ENCODE peak calls at places on chromosome 2, in eight cellular contexts. V is CD8-positive, alpha-beta T cell; W is 8988T; M is Ammon's horn; H is endothelial cell; Z is activated effector memory CD4-positive, alpha-beta T cell treated with Interleukin-2 at 50 U/mL for 16 hours; X is RWPE1; E is HFFc6. T is an unnamed sample.

GRCh38 chr2:46872876-46873631 is 42.6 kb downstream of the MCFD2 start:
- DNase-seq in M (no peak), H (no peak), X (no peak), E (peak), Z (no peak), V (no peak), W (no peak), T (no peak)

GRCh38 chr2:39737661-39738060 is 41.4 kb downstream of the THUMPD2 start:
- DNase-seq in Z (no peak), M (peak), X (no peak), E (peak), W (no peak), V (no peak), H (no peak), T (no peak)

GRCh38 chr2:172427990-172428840 is 829 bp downstream of the ITGA6 start:
- DNase-seq in H (peak), Z (peak), V (peak), X (peak), E (no peak), M (no peak), W (no peak), T (peak)

GRCh38 chr2:201255468-201255867 is 4.9 kb upstream of the CASP8 start:
- DNase-seq in E (no peak), W (no peak), V (peak), H (no peak), X (no peak), M (no peak), Z (no peak), T (no peak)

GRCh38 chr2:172223601-172224054 is 120.9 kb upstream of the DLX2 start:
- DNase-seq in M (no peak), H (no peak), V (no peak), E (no peak), Z (no peak), X (no peak), W (no peak), T (peak)

GRCh38 chr2:230459213-230459612 is 43.2 kb downstream of the SP100 start:
- DNase-seq in E (no peak), V (no peak), X (no peak), W (no peak), H (no peak), Z (no peak), M (no peak), T (no peak)

GRCh38 chr2:219000569-219000960 is 7.3 kb upstream of the CRYBA2 start:
- DNase-seq in V (no peak), M (no peak), Z (no peak), X (no peak), E (no peak), W (peak), H (no peak), T (no peak)

GRCh38 chr2:96685285-96685591 is 42.7 kb downstream of the FER1L5 start:
- DNase-seq in X (no peak), E (no peak), H (no peak), Z (no peak), W (no peak), V (no peak), M (no peak), T (no peak)

GRCh38 chr2:71064110-71064611 is 4.3 kb upstream of the NAGK start:
- DNase-seq in E (no peak), W (no peak), M (no peak), X (peak), Z (no peak), V (no peak), H (no peak), T (peak)

GRCh38 chr2:9554841-9555337 is 741 bp downstream of the ADAM17 start:
- DNase-seq in W (no peak), H (peak), Z (peak), X (no peak), E (peak), M (peak), V (peak), T (peak)

GRCh38 chr2:73268831-73269685 is 15.2 kb downstream of the FBXO41 start:
- DNase-seq in W (no peak), V (peak), E (no peak), X (peak), Z (peak), M (no peak), H (peak), T (peak)

GRCh38 chr2:69306897-69307695 is 79.9 kb downstream of the GFPT1 start:
- DNase-seq in H (peak), V (peak), M (peak), W (peak), Z (peak), X (peak), E (peak), T (peak)

GRCh38 chr2:236862961-236863728 is 222.5 kb upstream of the COPS8 start:
- DNase-seq in V (no peak), E (peak), H (no peak), Z (no peak), W (no peak), M (peak), X (peak), T (peak)

GRCh38 chr2:39411186-39411944 is 25.7 kb downstream of the MAP4K3 start:
- DNase-seq in Z (no peak), X (peak), E (peak), W (no peak), V (no peak), H (no peak), M (no peak), T (peak)

GRCh38 chr2:178804791-178805190 is 2.4 kb downstream of the TTN start:
- DNase-seq in H (no peak), X (peak), E (peak), Z (no peak), W (no peak), M (no peak), V (no peak), T (no peak)

GRCh38 chr2:190649798-190650390 is 1.0 kb downstream of the NAB1 start:
- DNase-seq in X (no peak), E (peak), Z (no peak), V (no peak), M (no peak), H (no peak), W (no peak), T (no peak)

GRCh38 chr2:56811401-56811800 is 627.6 kb downstream of the CCDC85A start:
- DNase-seq in E (no peak), H (no peak), X (no peak), V (no peak), Z (no peak), W (no peak), M (no peak), T (no peak)

GRCh38 chr2:104846182-104846954 is 7.5 kb upstream of the POU3F3 start:
- DNase-seq in E (no peak), M (peak), V (no peak), H (no peak), Z (no peak), W (no peak), X (no peak), T (no peak)

GRCh38 chr2:9837451-9837850 is 5.8 kb upstream of the TAF1B start:
- DNase-seq in V (no peak), Z (no peak), H (no peak), E (no peak), X (no peak), M (no peak), W (no peak), T (peak)

GRCh38 chr2:168343586-168343985 is 96.2 kb upstream of the STK39 start:
- DNase-seq in W (no peak), Z (no peak), H (no peak), E (peak), M (no peak), X (peak), V (no peak), T (no peak)

GRCh38 chr2:18473241-18473841 is 87.1 kb downstream of the RDH14 start:
- DNase-seq in X (peak), E (peak), H (no peak), V (no peak), W (no peak), M (peak), Z (no peak), T (no peak)

GRCh38 chr2:37555457-37555856 is 116.0 kb downstream of the CDC42EP3 start:
- DNase-seq in V (peak), E (no peak), W (no peak), H (no peak), Z (no peak), M (peak), X (no peak), T (no peak)

GRCh38 chr2:71923887-71924533 is 223.7 kb downstream of the CYP26B1 start:
- DNase-seq in W (peak), Z (peak), V (peak), H (peak), M (peak), E (no peak), X (peak), T (peak)

GRCh38 chr2:238970553-238971081 is 122.7 kb downstream of the TWIST2 start:
- DNase-seq in Z (peak), X (peak), H (peak), E (peak), W (peak), V (peak), M (peak), T (peak)

GRCh38 chr2:148023861-148024260 is 3.0 kb downstream of the MBD5 start:
- DNase-seq in W (no peak), V (no peak), E (no peak), Z (no peak), M (no peak), H (no peak), X (no peak), T (no peak)

GRCh38 chr2:149224458-149224857 is 105.9 kb upstream of the LYPD6 start:
- DNase-seq in W (no peak), X (no peak), V (no peak), M (no peak), E (no peak), Z (no peak), H (no peak), T (no peak)

GRCh38 chr2:62660582-62661262 is 44.8 kb upstream of the EHBP1 start:
- DNase-seq in E (peak), V (no peak), W (no peak), Z (no peak), X (peak), M (no peak), H (no peak), T (peak)

GRCh38 chr2:64762301-64762997 is 108.7 kb upstream of the SERTAD2 start:
- DNase-seq in E (no peak), M (no peak), Z (no peak), X (no peak), V (no peak), H (no peak), W (no peak), T (no peak)

GRCh38 chr2:60446413-60447358 is 106.8 kb downstream of the BCL11A start:
- DNase-seq in H (no peak), Z (no peak), M (no peak), V (no peak), X (no peak), E (no peak), W (no peak), T (no peak)

GRCh38 chr2:50645346-50645745 is 386.6 kb downstream of the NRXN1 start:
- DNase-seq in M (no peak), H (no peak), X (no peak), E (no peak), Z (no peak), V (no peak), W (no peak), T (no peak)

GRCh38 chr2:217289909-217290283 is 430.0 kb upstream of the TNP1 start:
- DNase-seq in H (no peak), W (no peak), Z (no peak), M (no peak), E (peak), X (peak), V (no peak), T (no peak)

GRCh38 chr2:12169721-12170120 is 423.3 kb downstream of the LPIN1 start:
- DNase-seq in Z (no peak), X (no peak), M (peak), W (no peak), V (no peak), E (peak), H (peak), T (peak)

GRCh38 chr2:31060397-31060796 is 77.8 kb downstream of the GALNT14 start:
- DNase-seq in E (no peak), H (no peak), Z (no peak), V (no peak), X (no peak), W (no peak), M (no peak), T (no peak)

GRCh38 chr2:156396126-156396525 is 40.1 kb upstream of the GPD2 start:
- DNase-seq in Z (no peak), W (no peak), V (no peak), X (no peak), H (no peak), E (no peak), M (no peak), T (no peak)

GRCh38 chr2:129764376-129765325 is 214.8 kb upstream of the RAB6C start:
- DNase-seq in V (no peak), Z (no peak), M (no peak), E (no peak), X (no peak), W (no peak), H (no peak), T (no peak)

GRCh38 chr2:21317131-21317530 is 193.4 kb downstream of the TDRD15 start:
- DNase-seq in E (no peak), M (peak), H (peak), W (peak), Z (no peak), V (no peak), X (peak), T (peak)

GRCh38 chr2:101111917-101112771 is 39.0 kb downstream of the TBC1D8 start:
- DNase-seq in V (no peak), X (no peak), H (no peak), E (no peak), M (no peak), W (no peak), Z (no peak), T (no peak)

GRCh38 chr2:124027182-124027581 is 2.1 kb downstream of the CNTNAP5 start:
- DNase-seq in E (peak), H (peak), X (peak), W (peak), M (peak), Z (no peak), V (no peak), T (peak)

T was measured in trophoblast cell.